ENCODE peak calls at places on chromosomes 6 and 20, in five cellular contexts. Y is cardiac muscle cell, M is WTC11, K is astrocyte of the spinal cord, C is neural progenitor cell. N is an unnamed sample.

GRCh38 chr6:166540631-166541331 is 45.7 kb downstream of the RAMACL start:
- DNase-seq in K (no peak), C (no peak), M (no peak), Y (no peak), N (no peak)

GRCh38 chr6:126377594-126378153 is 37.8 kb downstream of the CENPW start:
- DNase-seq in M (no peak), C (no peak), K (no peak), Y (no peak), N (no peak)

GRCh38 chr6:2197177-2197671 is 48.2 kb downstream of the GMDS start:
- DNase-seq in Y (peak), C (no peak), K (peak), M (no peak), N (no peak)

GRCh38 chr20:3645309-3646066 is 17.7 kb downstream of the GFRA4 start:
- DNase-seq in K (no peak), M (no peak), C (no peak), Y (no peak), N (no peak)

GRCh38 chr6:104483225-104483834 is 376.4 kb downstream of the HACE1 start:
- DNase-seq in K (peak), C (no peak), Y (peak), M (no peak), N (no peak)

GRCh38 chr6:68197356-68197755 is 437.7 kb upstream of the ADGRB3 start:
- DNase-seq in K (peak), M (no peak), Y (peak), C (no peak), N (no peak)

GRCh38 chr6:75217203-75217602 is 11.3 kb upstream of the COL12A1 start:
- DNase-seq in M (no peak), K (peak), C (no peak), Y (peak), N (no peak)

GRCh38 chr6:116096979-116097816 is 3.5 kb upstream of the NT5DC1 start:
- DNase-seq in M (no peak), C (no peak), Y (peak), K (peak), N (no peak)

GRCh38 chr20:11676618-11677289 is 240.9 kb upstream of the BTBD3 start:
- DNase-seq in Y (peak), M (peak), K (peak), C (peak), N (no peak)

GRCh38 chr20:35405775-35406174 is 6.0 kb downstream of the UQCC1 start:
- DNase-seq in Y (no peak), M (no peak), C (no peak), K (no peak), N (no peak)

GRCh38 chr6:90093558-90094073 is 199.3 kb downstream of the GJA10 start:
- DNase-seq in Y (no peak), C (no peak), K (no peak), M (no peak), N (no peak)

GRCh38 chr20:41174782-41175181 is 37.4 kb downstream of the PLCG1 start:
- DNase-seq in K (no peak), C (peak), M (peak), Y (peak), N (peak)

GRCh38 chr6:31055401-31055800 is 45.1 kb downstream of the MUC22 start:
- DNase-seq in M (no peak), Y (no peak), C (no peak), K (no peak), N (no peak)

GRCh38 chr6:138885156-138885819 is 89.4 kb downstream of the ECT2L start:
- DNase-seq in C (no peak), M (no peak), K (no peak), Y (no peak), N (no peak)

GRCh38 chr6:132961610-132962009 is 147.2 kb downstream of the RPS12 start:
- DNase-seq in M (peak), K (no peak), Y (no peak), C (peak), N (no peak)

GRCh38 chr6:108627692-108628565 is 67.2 kb downstream of the FOXO3 start:
- DNase-seq in C (no peak), Y (peak), M (no peak), K (peak), N (no peak)
- TF ChIP-seq CTCF in C (no peak), Y (no peak), M (no peak), K (no peak), N (no peak)

DNA sequence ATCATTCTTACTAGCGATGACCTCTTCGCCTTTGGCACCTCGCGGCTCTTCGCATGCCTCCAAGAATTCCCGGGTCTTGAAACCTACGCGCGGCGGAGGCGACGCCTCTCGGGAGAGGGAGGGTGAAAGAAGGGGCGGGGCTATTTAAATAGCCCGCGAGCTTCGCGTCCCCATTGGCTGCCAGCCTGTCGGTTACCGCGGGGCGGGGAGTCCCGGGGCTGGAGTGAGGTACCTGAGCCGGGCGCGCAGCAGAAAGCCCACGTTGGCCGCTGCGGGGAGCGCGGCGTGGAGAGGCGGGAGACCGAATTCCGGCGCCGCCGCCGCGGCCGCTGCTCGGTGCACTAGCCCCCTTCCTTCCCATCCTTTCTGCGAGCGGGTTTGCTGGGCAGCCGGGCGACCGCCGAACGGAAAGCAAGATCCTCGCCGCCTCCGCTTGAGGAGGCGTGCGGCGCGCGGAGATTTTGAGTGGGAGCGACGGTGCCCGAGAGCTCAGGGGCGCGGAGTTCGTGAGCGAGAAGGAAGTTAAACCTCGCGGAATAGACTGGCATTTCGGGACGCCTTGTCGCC is at the start of gene BMP6:
- DNase-seq in M (peak), C (peak), Y (peak), K (peak), N (peak)
- TF ChIP-seq CTCF in M (no peak), C (no peak), Y (no peak), K (no peak), N (no peak)

GRCh38 chr20:21288587-21289370 is 14.4 kb upstream of the XRN2 start:
- DNase-seq in M (no peak), Y (no peak), C (no peak), K (no peak), N (no peak)
- TF ChIP-seq CTCF in M (no peak), Y (no peak), C (no peak), K (no peak), N (no peak)

GRCh38 chr20:7113577-7114466 is 346.3 kb downstream of the BMP2 start:
- DNase-seq in C (peak), Y (peak), M (peak), K (peak), N (no peak)
- TF ChIP-seq CTCF in C (peak), Y (peak), M (no peak), K (peak), N (peak)

DNA sequence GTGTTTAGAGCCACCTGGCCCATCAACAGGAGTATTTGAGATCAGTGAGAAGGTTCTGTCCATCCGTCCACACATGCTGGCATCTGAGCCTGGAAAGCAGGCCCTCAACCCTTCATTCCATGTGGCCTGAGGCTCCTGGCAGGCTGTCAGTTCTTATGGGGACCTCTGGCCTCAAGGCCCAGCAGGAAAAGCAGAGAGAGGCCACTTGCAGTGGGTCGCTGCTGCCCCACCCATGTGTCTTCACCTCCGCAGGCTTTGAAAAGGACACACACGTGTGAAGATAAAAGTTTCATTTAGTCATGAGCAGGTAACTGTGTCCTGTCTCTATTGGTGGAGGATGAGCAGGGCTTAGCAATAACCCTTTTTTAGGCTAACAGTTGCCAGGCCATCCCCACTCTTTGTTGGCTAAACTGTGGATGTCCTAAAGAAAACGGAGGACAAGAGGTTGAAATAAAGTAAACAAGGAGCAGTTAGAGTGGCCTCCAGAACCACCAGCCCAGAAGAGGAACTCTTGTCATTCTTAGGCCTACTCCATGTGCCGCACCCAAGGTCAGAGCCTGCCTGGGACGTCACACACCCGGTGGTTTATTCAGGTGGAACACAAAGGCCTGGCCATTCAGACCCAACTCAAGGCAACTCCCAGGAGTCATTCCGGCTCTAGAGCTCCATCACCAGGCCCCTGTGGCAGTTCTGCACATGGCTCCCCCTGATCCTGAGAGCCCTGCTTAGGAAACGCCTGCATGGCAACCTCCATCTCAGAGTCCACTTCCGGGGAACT is 143.4 kb upstream of the CST7 start:
- DNase-seq in K (no peak), C (no peak), Y (no peak), M (no peak), N (no peak)
- TF ChIP-seq CTCF in K (no peak), C (no peak), Y (no peak), M (no peak), N (no peak)

DNA sequence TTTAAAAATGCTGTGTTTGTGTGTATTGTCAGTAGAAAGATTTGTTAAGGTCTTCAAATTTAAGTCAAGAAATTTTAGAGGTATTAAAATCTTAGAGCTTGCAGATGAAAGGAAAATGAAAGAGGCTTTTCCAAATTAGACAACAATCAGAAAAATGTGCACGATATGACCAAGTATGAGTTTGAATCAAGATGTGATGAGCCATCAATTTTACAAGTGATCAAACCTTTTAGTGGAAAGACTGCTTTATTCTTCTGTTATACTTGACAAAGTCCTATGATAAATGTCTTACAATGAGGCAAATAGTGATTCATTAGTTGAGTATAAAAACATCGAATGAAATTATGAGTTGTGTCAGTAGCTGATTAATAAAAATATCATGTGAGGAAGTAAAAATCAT is 19.6 kb upstream of the CST1 start:
- DNase-seq in C (no peak), Y (no peak), K (no peak), M (no peak), N (no peak)
- TF ChIP-seq CTCF in C (no peak), Y (no peak), K (no peak), M (no peak), N (no peak)

GRCh38 chr6:162198072-162198471 is 529.5 kb downstream of the PRKN start:
- DNase-seq in K (no peak), C (no peak), M (peak), Y (no peak), N (no peak)

GRCh38 chr6:162195441-162195840 is 532.1 kb downstream of the PRKN start:
- DNase-seq in C (no peak), K (no peak), Y (no peak), M (no peak), N (no peak)

GRCh38 chr6:162200945-162201692 is 526.4 kb downstream of the PRKN start:
- DNase-seq in M (no peak), Y (no peak), K (no peak), C (no peak), N (no peak)

GRCh38 chr6:162200036-162200435 is 527.5 kb downstream of the PRKN start:
- DNase-seq in Y (no peak), K (no peak), M (no peak), C (no peak), N (no peak)

DNA sequence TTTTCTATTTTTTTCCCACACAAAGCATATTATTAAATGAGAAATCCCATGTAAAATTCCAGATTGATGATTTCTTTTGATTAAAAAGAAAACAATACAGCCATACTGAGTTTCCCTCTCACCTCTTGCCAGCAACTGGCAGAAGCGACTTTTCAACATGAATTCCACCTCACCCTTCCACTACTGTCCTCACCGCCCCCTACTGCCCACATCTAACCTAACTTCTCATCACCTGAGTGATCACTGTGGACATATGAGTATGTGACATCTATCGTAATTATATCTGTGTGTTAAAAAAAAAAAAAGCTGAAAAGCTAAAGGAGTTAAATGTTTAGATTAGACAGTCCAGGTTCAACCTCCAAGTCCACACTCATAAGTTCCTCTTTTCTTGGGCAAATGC is 528.6 kb downstream of the PRKN start:
- DNase-seq in M (peak), K (no peak), C (peak), Y (no peak), N (no peak)
- TF ChIP-seq CTCF in M (no peak), K (no peak), C (peak), Y (no peak), N (no peak)